ENCODE peak calls at places on chromosomes 3 and 15, in nine cellular contexts. D is astrocyte, V is endodermal cell, Y is adrenal gland, F is esophagus squamous epithelium, Q is GM23338, J is body of pancreas, N is MM.1S, G is psoas muscle. A is an unnamed sample.
A peak's percentile ranks its signal among the peaks of the same experiment; 100 is the strongest.

GRCh38 chr3:186825294-186825821 is 17.2 kb upstream of the ADIPOQ start:
- DNase-seq in N (no peak), G (no peak), Q (peak; percentile 74), V (peak; percentile 90), J (no peak), F (no peak), Y (no peak), D (peak; percentile 69), A (no peak)

GRCh38 chr3:186414735-186415419 is 52.8 kb upstream of the DGKG start:
- DNase-seq in G (no peak), V (no peak), Y (no peak), J (peak; percentile 48), F (no peak), D (peak; percentile 92), Q (no peak), N (peak; percentile 57), A (no peak)

GRCh38 chr15:82146990-82147461 is 101.2 kb upstream of the MEX3B start:
- DNase-seq in J (peak; percentile 12), N (no peak), Q (no peak), Y (peak; percentile 74), V (no peak), F (no peak), G (no peak), D (peak; percentile 90), A (no peak)

GRCh38 chr3:59498995-59499394 is 449.2 kb upstream of the CFAP20DC start:
- DNase-seq in Q (no peak), N (no peak), G (no peak), J (no peak), Y (no peak), D (no peak), V (no peak), F (no peak), A (no peak)

GRCh38 chr3:85141-85540 is 111.4 kb upstream of the CHL1 start:
- DNase-seq in J (no peak), G (no peak), F (no peak), N (no peak), D (no peak), V (no peak), Q (no peak), Y (no peak), A (no peak)

GRCh38 chr15:25735550-25736384 is 127.4 kb downstream of the ATP10A start:
- DNase-seq in G (no peak), J (no peak), Q (no peak), D (no peak), N (no peak), Y (no peak), V (no peak), F (no peak), A (no peak)

GRCh38 chr15:79084308-79084968 is 6.1 kb downstream of the RASGRF1 start:
- DNase-seq in Y (no peak), Q (no peak), G (no peak), F (no peak), D (no peak), V (peak; percentile 26), N (no peak), J (peak; percentile 48), A (no peak)

GRCh38 chr15:63763476-63764123 is 70.1 kb downstream of the HERC1 start:
- DNase-seq in D (peak; percentile 42), Y (no peak), N (no peak), V (no peak), G (no peak), F (no peak), Q (no peak), J (no peak), A (peak; percentile 18)

GRCh38 chr3:120446891-120447668 is 3.7 kb downstream of the FSTL1 start:
- DNase-seq in G (no peak), Q (no peak), F (no peak), D (no peak), V (peak; percentile 34), Y (no peak), N (no peak), J (no peak), A (no peak)

GRCh38 chr3:120450914-120451669 is at the start of gene FSTL1:
- DNase-seq in Q (peak; percentile 86), F (no peak), D (peak; percentile 71), N (no peak), G (peak; percentile 81), V (peak; percentile 88), J (peak; percentile 8), Y (peak; percentile 84), A (no peak)

GRCh38 chr3:120449701-120450216 is 1.0 kb downstream of the FSTL1 start:
- DNase-seq in V (no peak), F (no peak), D (peak; percentile 63), G (no peak), J (no peak), Q (no peak), N (no peak), Y (no peak), A (no peak)

GRCh38 chr3:120450261-120450913 is 405 bp downstream of the FSTL1 start:
- DNase-seq in F (no peak), N (no peak), D (no peak), Y (peak; percentile 65), V (peak; percentile 70), J (peak; percentile 36), Q (peak; percentile 63), G (peak; percentile 57), A (peak; percentile 15)

GRCh38 chr3:120448707-120449650 is 1.8 kb downstream of the FSTL1 start:
- DNase-seq in N (no peak), J (no peak), G (no peak), Y (no peak), Q (peak; percentile 52), F (no peak), D (peak; percentile 91), V (peak; percentile 78), A (no peak)
- H3K4me3 ChIP-seq in N (no peak overlapping the region), J (no peak overlapping the region), G (peak overlapping the region; percentile 82), Y (peak overlapping the region; percentile 43), Q (peak overlapping the region; percentile 87), F (peak overlapping the region; percentile 96), D (peak overlapping the region; percentile 93), V (peak overlapping the region; percentile 97), A (no peak overlapping the region)

DNA sequence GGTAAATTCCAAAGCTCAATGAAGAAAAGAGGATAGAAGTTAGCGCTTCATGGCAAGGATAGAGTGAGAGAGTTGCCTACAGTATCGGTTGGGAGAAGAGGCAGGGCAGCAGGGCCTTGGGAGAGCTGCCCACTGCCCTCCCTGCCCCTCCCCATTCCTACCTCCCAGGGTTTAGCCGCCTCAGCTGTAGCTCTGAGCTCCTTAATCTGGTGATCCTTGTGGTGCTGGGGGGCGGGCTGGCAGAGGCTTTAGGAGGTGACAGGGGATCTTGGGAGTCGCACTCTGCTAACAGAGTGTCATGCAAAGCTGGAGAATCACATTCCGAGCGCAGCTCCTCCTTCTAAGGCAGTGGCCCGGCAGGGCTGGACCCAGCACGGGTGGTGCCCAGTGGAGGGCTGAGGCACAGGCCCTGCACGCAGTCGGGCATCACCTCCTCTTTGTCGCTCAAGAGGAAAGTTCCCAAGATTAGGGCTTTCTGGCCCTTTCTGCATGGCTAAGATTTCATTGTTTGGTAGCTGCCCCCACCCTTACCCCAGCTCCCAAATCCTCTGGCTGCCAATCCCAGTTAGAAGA is 57.1 kb upstream of the POLG start:
- DNase-seq in J (no peak), F (no peak), V (peak; percentile 78), N (no peak), D (no peak), Q (no peak), Y (no peak), G (peak; percentile 12), A (no peak)
- H3K27me3 ChIP-seq in J (no peaks in the 10 kb centered on the region), F (no peaks in the 10 kb centered on the region), V (peaks cover 100% of the 10 kb centered on the region), N (no peaks in the 10 kb centered on the region), D (peaks cover 89% of the 10 kb centered on the region), Q (peaks cover 100% of the 10 kb centered on the region), Y (peaks cover 16% of the 10 kb centered on the region), G (peaks cover 40% of the 10 kb centered on the region), A (no peaks in the 10 kb centered on the region)

DNA sequence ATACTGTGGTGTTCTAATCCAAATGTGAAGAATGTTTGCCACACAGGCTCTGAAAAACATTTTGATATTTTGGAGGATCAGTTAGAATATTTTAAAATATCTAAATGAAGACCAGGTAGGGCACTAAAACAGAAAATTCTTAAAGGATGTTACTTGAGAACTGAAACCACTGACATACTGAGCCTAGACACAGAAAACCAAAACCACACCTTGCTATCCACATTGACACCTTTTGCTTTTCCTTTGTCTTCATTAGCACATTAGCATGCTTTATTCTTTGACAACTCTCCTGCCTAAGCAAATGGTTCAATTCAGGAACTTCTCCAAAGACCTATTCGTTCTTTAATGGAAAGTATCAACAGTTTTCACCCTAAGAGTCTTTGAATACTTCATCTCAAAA is 835.9 kb upstream of the GRM7 start:
- DNase-seq in J (no peak), N (peak; percentile 33), Y (no peak), Q (no peak), D (no peak), V (no peak), G (no peak), F (no peak), A (no peak)
- TF ChIP-seq CTCF in J (no peak), N (no peak), Y (no peak), Q (no peak), D (no peak), V (no peak), G (no peak), F (no peak), A (no peak)

GRCh38 chr3:30658328-30659052 is 52.1 kb downstream of the TGFBR2 start:
- DNase-seq in D (peak; percentile 88), G (no peak), F (no peak), Y (no peak), Q (no peak), N (peak; percentile 87), J (no peak), V (no peak), A (peak; percentile 32)
- H3K4me3 ChIP-seq in D (peak overlapping the region; percentile 26), G (peak overlapping the region; percentile 13), F (peak overlapping the region; percentile 22), Y (no peak overlapping the region), Q (no peak overlapping the region), N (peak overlapping the region; percentile 28), J (no peak overlapping the region), V (no peak overlapping the region), A (no peak overlapping the region)

GRCh38 chr15:96093063-96093462 is 237.4 kb upstream of the NR2F2 start:
- DNase-seq in Y (no peak), F (no peak), J (no peak), Q (no peak), N (no peak), D (peak; percentile 12), G (no peak), V (no peak), A (no peak)
- H3K27me3 ChIP-seq in Y (no peaks in the 10 kb centered on the region), F (no peaks in the 10 kb centered on the region), J (no peaks in the 10 kb centered on the region), Q (peaks cover 76% of the 10 kb centered on the region), N (no peaks in the 10 kb centered on the region), D (peaks cover 2% of the 10 kb centered on the region), G (no peaks in the 10 kb centered on the region), V (peaks cover 38% of the 10 kb centered on the region), A (no peaks in the 10 kb centered on the region)

GRCh38 chr15:96466548-96466947 is 136.0 kb downstream of the NR2F2 start:
- DNase-seq in Y (no peak), F (no peak), J (no peak), V (no peak), N (no peak), G (no peak), Q (no peak), D (no peak), A (no peak)
- TF ChIP-seq CTCF in Y (no peak), F (no peak), J (no peak), V (no peak), N (no peak), G (no peak), Q (no peak), D (no peak), A (no peak)

DNA sequence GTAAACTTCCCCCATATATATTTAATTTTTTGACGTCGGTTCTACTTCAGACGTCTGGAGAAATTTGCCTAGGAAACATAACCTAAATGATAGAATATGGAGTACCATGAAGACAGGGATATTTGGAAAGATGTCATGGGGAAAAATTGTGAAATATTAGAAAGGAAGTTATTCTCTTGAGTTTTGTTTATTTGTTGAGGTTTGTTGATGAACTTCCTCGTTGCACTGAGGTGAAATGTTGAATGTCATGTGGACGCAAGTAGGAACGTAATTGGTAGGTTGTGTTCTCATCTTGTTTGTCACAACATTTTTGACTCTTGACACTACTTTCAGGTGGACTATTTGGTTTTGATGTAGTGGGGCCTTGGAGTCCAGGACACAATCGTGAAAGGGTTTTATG is 1.3 kb downstream of the ABHD5 start:
- DNase-seq in D (no peak), J (no peak), Q (no peak), G (no peak), F (no peak), V (no peak), N (peak; percentile 7), Y (no peak), A (no peak)
- H3K4me3 ChIP-seq in D (peak overlapping the region; percentile 75), J (no peak overlapping the region), Q (peak overlapping the region; percentile 66), G (peak overlapping the region; percentile 80), F (peak overlapping the region; percentile 84), V (peak overlapping the region; percentile 87), N (peak overlapping the region; percentile 69), Y (no peak overlapping the region), A (peak overlapping the region; percentile 82)